ENCODE peak calls at places on chromosome 1, in six cellular contexts. Q is coronary artery, W is left lung, M is tibial artery, H is AG04450, V is H1. D is an unnamed sample.
A peak's percentile ranks its signal among the peaks of the same experiment; 100 is the strongest.

GRCh38 chr1:103948526-103948925 is 198.8 kb downstream of the AMY1C start:
- DNase-seq in Q (no peak), W (no peak), M (no peak), H (no peak), V (no peak), D (no peak)

GRCh38 chr1:174871886-174872285 is 127.9 kb upstream of the CACYBP start:
- DNase-seq in Q (no peak), W (no peak), M (no peak), H (no peak), V (no peak), D (no peak)

GRCh38 chr1:62194651-62195282 is at the start of gene L1TD1:
- DNase-seq in Q (no peak), W (no peak), M (no peak), H (no peak), V (peak; percentile 91), D (no peak)

GRCh38 chr1:25771246-25772114 is 28.5 kb upstream of the SELENON start:
- DNase-seq in Q (no peak), W (no peak), M (no peak), H (no peak), V (no peak), D (no peak)

GRCh38 chr1:94855307-94855700 is 35.1 kb downstream of the SLC44A3 start:
- DNase-seq in Q (no peak), W (no peak), M (no peak), H (no peak), V (no peak), D (no peak)

GRCh38 chr1:24903955-24904730 is 25.9 kb downstream of the RUNX3 start:
- DNase-seq in Q (peak; percentile 61), W (no peak), M (peak; percentile 51), H (no peak), V (no peak), D (peak; percentile 55)

GRCh38 chr1:151923422-151923821 is 14.1 kb upstream of the THEM4 start:
- DNase-seq in Q (no peak), W (no peak), M (no peak), H (no peak), V (no peak), D (no peak)

GRCh38 chr1:32948082-32948722 is 16.4 kb downstream of the RNF19B start:
- DNase-seq in Q (no peak), W (no peak), M (no peak), H (no peak), V (no peak), D (no peak)

GRCh38 chr1:6585081-6585722 is 5.4 kb downstream of the ZBTB48 start:
- DNase-seq in Q (no peak), W (no peak), M (no peak), H (no peak), V (no peak), D (no peak)

GRCh38 chr1:238409191-238409846 is 518.6 kb upstream of the ZP4 start:
- DNase-seq in Q (no peak), W (no peak), M (no peak), H (peak; percentile 4), V (no peak), D (no peak)

GRCh38 chr1:107138166-107138565 is 2.7 kb upstream of the NTNG1 start:
- DNase-seq in Q (no peak), W (no peak), M (no peak), H (no peak), V (no peak), D (no peak)

GRCh38 chr1:109521465-109521951 is 12.0 kb upstream of the AMIGO1 start:
- DNase-seq in Q (no peak), W (no peak), M (no peak), H (no peak), V (no peak), D (no peak)

GRCh38 chr1:187185389-187185788 is 356.6 kb downstream of the PLA2G4A start:
- DNase-seq in Q (no peak), W (no peak), M (no peak), H (no peak), V (no peak), D (no peak)

GRCh38 chr1:206839857-206840256 is 25.6 kb upstream of the IL20 start:
- DNase-seq in Q (no peak), W (no peak), M (no peak), H (peak; percentile 79), V (no peak), D (no peak)

GRCh38 chr1:64956733-64957441 is 9.5 kb downstream of the JAK1 start:
- DNase-seq in Q (no peak), W (no peak), M (no peak), H (no peak), V (no peak), D (no peak)

GRCh38 chr1:172002725-172003345 is 161.5 kb downstream of the DNM3 start:
- DNase-seq in Q (no peak), W (no peak), M (no peak), H (peak; percentile 43), V (no peak), D (no peak)

GRCh38 chr1:8712413-8713229 is 104.8 kb downstream of the RERE start:
- DNase-seq in Q (no peak), W (no peak), M (no peak), H (peak; percentile 87), V (no peak), D (no peak)

GRCh38 chr1:156894711-156895407 is 1.3 kb downstream of the PEAR1 start:
- DNase-seq in Q (peak; percentile 91), W (peak; percentile 61), M (peak; percentile 91), H (no peak), V (no peak), D (no peak)

GRCh38 chr1:156896490-156897033 is 3.0 kb downstream of the PEAR1 start:
- DNase-seq in Q (peak; percentile 86), W (peak; percentile 67), M (peak; percentile 78), H (peak; percentile 72), V (peak; percentile 63), D (no peak)

GRCh38 chr1:156895927-156896326 is 2.4 kb downstream of the PEAR1 start:
- DNase-seq in Q (no peak), W (peak; percentile 31), M (no peak), H (no peak), V (no peak), D (no peak)

GRCh38 chr1:156894001-156894400 is 483 bp downstream of the PEAR1 start:
- DNase-seq in Q (no peak), W (peak; percentile 6), M (no peak), H (no peak), V (no peak), D (no peak)

GRCh38 chr1:156895408-156895874 is 1.9 kb downstream of the PEAR1 start:
- DNase-seq in Q (no peak), W (no peak), M (no peak), H (no peak), V (no peak), D (no peak)
- H3K4me3 ChIP-seq in Q (peak overlapping the region; percentile 81), W (no peak overlapping the region), M (peak overlapping the region; percentile 72), H (no peak overlapping the region), V (no peak overlapping the region), D (no peak overlapping the region)

DNA sequence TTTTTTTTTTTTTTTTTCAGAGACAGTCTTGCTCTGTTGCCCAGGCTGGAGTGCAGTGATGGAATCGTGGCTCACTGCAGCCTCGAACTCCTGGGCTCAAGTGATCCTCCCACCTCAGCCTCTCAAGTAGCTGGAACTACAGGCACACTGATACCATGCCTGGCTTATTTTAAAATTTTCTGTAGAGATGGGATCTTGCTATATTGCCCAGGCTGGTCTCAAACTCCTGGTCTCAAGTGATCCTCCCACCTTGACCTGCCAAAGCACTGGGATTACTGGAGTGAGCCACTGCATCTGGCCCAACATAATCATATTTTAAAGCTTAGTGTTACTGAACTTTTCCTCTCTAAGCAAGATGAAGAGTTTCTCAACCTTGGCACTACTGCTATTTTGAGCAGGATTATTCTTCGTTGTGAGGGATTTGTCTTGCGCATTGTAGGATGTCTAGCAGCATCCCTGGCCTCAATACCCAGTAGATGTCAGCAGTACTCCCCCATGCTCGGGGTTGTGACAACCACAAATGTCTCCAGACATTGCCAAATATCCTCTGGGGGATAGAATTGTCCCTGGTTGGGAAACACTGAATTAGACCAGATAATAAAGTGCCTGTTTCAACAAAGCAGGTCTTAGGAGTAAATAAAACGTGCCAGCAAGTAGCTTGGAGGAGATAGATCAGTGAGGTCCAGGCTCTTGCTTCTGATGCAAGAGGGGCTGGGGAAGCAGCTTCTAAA is 15.1 kb upstream of the THRAP3 start:
- DNase-seq in Q (no peak), W (no peak), M (peak; percentile 74), H (no peak), V (no peak), D (no peak)
- TF ChIP-seq CTCF in Q (no peak), W (no peak), M (no peak), H (no peak), V (no peak), D (no peak)

GRCh38 chr1:211606327-211606913 is 27.5 kb upstream of the SLC30A1 start:
- DNase-seq in Q (no peak), W (no peak), M (no peak), H (no peak), V (no peak), D (no peak)

GRCh38 chr1:211609120-211610024 is 30.4 kb upstream of the SLC30A1 start:
- DNase-seq in Q (no peak), W (no peak), M (no peak), H (no peak), V (no peak), D (no peak)

GRCh38 chr1:211606914-211607751 is 28.2 kb upstream of the SLC30A1 start:
- DNase-seq in Q (no peak), W (no peak), M (no peak), H (no peak), V (no peak), D (no peak)

GRCh38 chr1:211605613-211606326 is 26.8 kb upstream of the SLC30A1 start:
- DNase-seq in Q (no peak), W (no peak), M (no peak), H (no peak), V (no peak), D (no peak)

GRCh38 chr1:211607752-211608478 is 29.0 kb upstream of the SLC30A1 start:
- DNase-seq in Q (no peak), W (no peak), M (no peak), H (no peak), V (no peak), D (no peak)
- H3K4me3 ChIP-seq in Q (no peak overlapping the region), W (no peak overlapping the region), M (no peak overlapping the region), H (no peak overlapping the region), V (no peak overlapping the region), D (no peak overlapping the region)

GRCh38 chr1:204359474-204360255 is at the start of gene PLEKHA6:
- DNase-seq in Q (no peak), W (peak; percentile 58), M (peak; percentile 78), H (no peak), V (no peak), D (no peak)

GRCh38 chr1:204361341-204361771 is 1.6 kb upstream of the PLEKHA6 start:
- DNase-seq in Q (no peak), W (peak; percentile 64), M (no peak), H (no peak), V (no peak), D (no peak)

GRCh38 chr1:204361781-204362180 is 2.1 kb upstream of the PLEKHA6 start:
- DNase-seq in Q (no peak), W (no peak), M (no peak), H (no peak), V (no peak), D (no peak)

GRCh38 chr1:204359131-204359473 is 627 bp downstream of the PLEKHA6 start:
- DNase-seq in Q (no peak), W (no peak), M (no peak), H (no peak), V (no peak), D (no peak)

DNA sequence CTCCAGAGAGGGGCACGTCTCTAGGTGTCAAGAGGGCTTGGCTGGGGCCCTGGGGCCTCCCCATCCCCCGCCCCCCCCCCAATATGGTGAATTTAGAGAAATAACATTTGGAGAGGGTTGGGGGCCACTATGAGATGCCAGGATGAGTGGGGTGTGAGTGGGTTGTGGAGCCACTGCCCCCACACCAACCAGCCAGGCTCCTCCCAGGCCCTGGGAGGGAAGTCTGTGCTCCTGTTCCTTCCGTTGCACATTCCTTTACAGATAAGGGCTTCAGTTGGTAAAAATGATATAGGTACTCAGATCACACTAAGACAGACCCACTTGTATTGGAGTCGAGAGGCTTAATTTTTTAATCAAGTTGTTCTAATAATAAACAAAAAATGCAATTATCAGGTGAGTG is 585 bp upstream of the PLEKHA6 start:
- DNase-seq in Q (no peak), W (no peak), M (no peak), H (no peak), V (no peak), D (no peak)
- TF ChIP-seq CTCF in Q (no peak), W (no peak), M (no peak), H (no peak), V (no peak), D (no peak)

D was measured in ascending aorta.